ENCODE peak calls at places on chromosomes 1 and 21, in four cellular contexts. R, P, T and V are unnamed samples.

GRCh38 chr1:66166746-66167145 is 367.2 kb upstream of the SGIP1 start:
- DNase-seq in P (no peak), T (no peak), R (no peak), V (no peak)

GRCh38 chr1:116123837-116124533 is 12.8 kb downstream of the MAB21L3 start:
- DNase-seq in T (no peak), R (no peak), P (no peak), V (no peak)

GRCh38 chr21:37564341-37564923 is 197.9 kb downstream of the DYRK1A start:
- DNase-seq in P (peak; percentile 68), R (peak; percentile 58), T (no peak), V (peak; percentile 84)

GRCh38 chr1:2921970-2922686 is 99.1 kb upstream of the ACTRT2 start:
- DNase-seq in P (peak; percentile 10), T (peak; percentile 15), R (no peak), V (peak; percentile 41)

GRCh38 chr1:45409243-45409642 is 69.0 kb upstream of the MUTYH start:
- DNase-seq in T (no peak), P (no peak), R (no peak), V (no peak)

GRCh38 chr1:164718821-164719220 is 159.8 kb downstream of the PBX1 start:
- DNase-seq in T (no peak), P (no peak), R (no peak), V (no peak)

GRCh38 chr1:235998812-235999211 is 66.1 kb downstream of the NID1 start:
- DNase-seq in T (no peak), R (peak; percentile 36), P (no peak), V (no peak)

GRCh38 chr1:228274452-228275153 is 66.8 kb downstream of the OBSCN start:
- DNase-seq in T (no peak), R (no peak), P (no peak), V (no peak)

GRCh38 chr1:156693858-156694562 is 11.4 kb downstream of the CRABP2 start:
- DNase-seq in T (no peak), P (no peak), R (no peak), V (peak; percentile 69)

GRCh38 chr1:9755441-9755995 is 68.2 kb downstream of the CLSTN1 start:
- DNase-seq in R (no peak), T (no peak), P (no peak), V (no peak)

GRCh38 chr1:71494163-71494562 is 413.3 kb upstream of the ZRANB2 start:
- DNase-seq in R (no peak), T (no peak), P (no peak), V (no peak)

GRCh38 chr1:44811714-44812151 is 3.4 kb downstream of the BTBD19 start:
- DNase-seq in T (no peak), P (no peak), R (no peak), V (peak; percentile 20)

GRCh38 chr1:174077755-174078490 is 55.8 kb upstream of the RC3H1 start:
- DNase-seq in T (no peak), R (no peak), P (no peak), V (no peak)

GRCh38 chr1:196933531-196934189 is 9.9 kb upstream of the CFHR2 start:
- DNase-seq in R (no peak), P (no peak), T (no peak), V (no peak)

GRCh38 chr1:93613895-93614294 is 67.7 kb downstream of the BCAR3 start:
- DNase-seq in R (no peak), T (no peak), P (no peak), V (no peak)

GRCh38 chr1:76819976-76820375 is 47.3 kb upstream of the ST6GALNAC5 start:
- DNase-seq in P (no peak), T (no peak), R (no peak), V (no peak)

GRCh38 chr21:19123053-19123452 is 719.5 kb upstream of the TMPRSS15 start:
- DNase-seq in P (no peak), R (no peak), T (no peak), V (no peak)

GRCh38 chr21:42636931-42637601 is 16.4 kb upstream of the PDE9A start:
- DNase-seq in R (no peak), P (no peak), T (no peak), V (no peak)

GRCh38 chr1:25540750-25541350 is 2.6 kb upstream of the LDLRAP1 start:
- DNase-seq in P (no peak), R (no peak), T (no peak), V (no peak)

GRCh38 chr1:219808790-219809189 is 119.6 kb downstream of the SLC30A10 start:
- DNase-seq in T (no peak), R (no peak), P (no peak), V (no peak)

GRCh38 chr1:38456564-38456876 is 403.1 kb downstream of the RRAGC start:
- DNase-seq in T (no peak), P (no peak), R (no peak), V (no peak)

GRCh38 chr21:17488620-17489019 is 24.2 kb upstream of the CXADR start:
- DNase-seq in P (no peak), T (no peak), R (no peak), V (no peak)

GRCh38 chr1:23472351-23473036 is 11.5 kb downstream of the ASAP3 start:
- DNase-seq in P (no peak), R (no peak), T (no peak), V (no peak)

GRCh38 chr1:156026588-156026987 is 5.8 kb upstream of the SSR2 start:
- DNase-seq in P (no peak), R (no peak), T (no peak), V (no peak)

GRCh38 chr1:37485902-37486679 is 11.7 kb downstream of the ZC3H12A start:
- DNase-seq in P (no peak), T (no peak), R (peak; percentile 28), V (peak; percentile 27)

GRCh38 chr1:87330201-87330953 is 1.7 kb downstream of the LMO4 start:
- DNase-seq in R (peak; percentile 34), T (no peak), P (no peak), V (no peak)

GRCh38 chr1:37038079-37038702 is 3.9 kb upstream of the GRIK3 start:
- DNase-seq in T (peak; percentile 75), P (peak; percentile 7), R (no peak), V (peak; percentile 18)

GRCh38 chr21:38306833-38307232 is 50.0 kb downstream of the KCNJ15 start:
- DNase-seq in P (no peak), T (no peak), R (no peak), V (no peak)

GRCh38 chr1:21106238-21106637 is 70.5 kb downstream of the EIF4G3 start:
- DNase-seq in P (no peak), R (no peak), T (no peak), V (no peak)

GRCh38 chr1:15684042-15684461 is at the start of gene PLEKHM2:
- DNase-seq in P (peak; percentile 38), R (peak; percentile 90), T (peak; percentile 75), V (peak; percentile 30)

GRCh38 chr1:189180057-189180456 is 1297.6 kb downstream of the BRINP3 start:
- DNase-seq in T (no peak), P (no peak), R (no peak), V (no peak)

GRCh38 chr1:198186916-198187580 is 30.2 kb downstream of the NEK7 start:
- DNase-seq in R (no peak), P (no peak), T (no peak), V (no peak)

GRCh38 chr21:28769683-28770082 is 223.0 kb downstream of the LTN1 start:
- DNase-seq in P (no peak), R (no peak), T (no peak), V (no peak)

GRCh38 chr1:94572780-94573179 is 31.2 kb upstream of the F3 start:
- DNase-seq in P (no peak), T (no peak), R (no peak), V (no peak)

GRCh38 chr1:36912365-36912840 is 121.9 kb downstream of the GRIK3 start:
- DNase-seq in P (no peak), T (no peak), R (no peak), V (no peak)

GRCh38 chr1:25167269-25168192 is 64.8 kb downstream of the SYF2 start:
- DNase-seq in T (no peak), P (peak; percentile 8), R (no peak), V (peak; percentile 55)

GRCh38 chr1:194935864-194936263 is 1672.4 kb downstream of the KCNT2 start:
- DNase-seq in P (no peak), R (no peak), T (peak; percentile 8), V (no peak)

GRCh38 chr1:194931166-194931565 is 1677.1 kb downstream of the KCNT2 start:
- DNase-seq in P (no peak), R (no peak), T (no peak), V (no peak)

GRCh38 chr1:194929376-194929775 is 1678.9 kb downstream of the KCNT2 start:
- DNase-seq in P (no peak), R (no peak), T (no peak), V (no peak)

DNA sequence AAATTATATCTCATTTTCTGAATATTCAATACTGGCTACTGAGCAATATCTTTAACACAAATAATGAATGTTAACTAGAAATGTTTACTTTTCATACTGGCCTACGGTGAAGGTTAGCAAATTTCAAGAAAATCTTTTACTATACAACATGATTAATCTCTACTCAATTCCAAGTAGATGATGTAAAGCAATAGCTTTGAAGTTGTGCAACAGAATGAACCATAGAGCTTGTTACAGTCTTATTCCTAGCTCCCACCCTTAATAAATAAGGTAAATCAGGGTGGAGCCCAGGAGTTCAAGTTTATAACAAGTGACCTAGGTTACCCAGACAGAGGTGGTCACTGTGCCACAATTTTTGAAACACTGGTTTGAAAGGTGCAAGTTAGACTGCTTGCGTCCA is 1678.1 kb downstream of the KCNT2 start:
- DNase-seq in R (no peak), P (no peak), T (no peak), V (no peak)
- TF ChIP-seq CTCF in R (no peak), P (no peak), T (no peak), V (no peak)

DNA sequence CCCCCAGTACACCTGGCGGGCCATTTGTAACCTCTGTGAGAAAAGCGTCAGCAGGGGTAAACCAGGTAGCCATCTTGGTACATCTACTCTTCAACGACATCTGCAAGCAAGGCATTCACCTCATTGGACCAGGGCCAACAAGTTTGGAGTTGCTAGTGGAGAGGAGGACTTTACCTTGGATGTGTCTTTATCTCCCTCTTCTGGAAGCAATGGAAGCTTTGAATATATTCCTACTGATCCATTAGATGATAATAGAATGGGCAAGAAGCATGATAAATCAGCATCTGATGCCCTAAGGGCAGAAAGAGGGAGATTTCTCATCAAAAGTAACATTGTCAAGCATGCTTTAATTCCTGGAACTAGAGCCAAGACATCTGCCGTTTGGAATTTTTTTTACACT is 2.5 kb downstream of the ZBED6 start:
- DNase-seq in T (no peak), R (no peak), P (no peak), V (no peak)
- TF ChIP-seq CTCF in T (no peak), R (no peak), P (no peak), V (no peak)

GRCh38 chr21:44489962-44490361 is 34.7 kb downstream of the LRRC3 start:
- DNase-seq in R (no peak), T (no peak), P (no peak), V (no peak)
- TF ChIP-seq CTCF in R (no peak), T (peak; percentile 60), P (no peak), V (no peak)

DNA sequence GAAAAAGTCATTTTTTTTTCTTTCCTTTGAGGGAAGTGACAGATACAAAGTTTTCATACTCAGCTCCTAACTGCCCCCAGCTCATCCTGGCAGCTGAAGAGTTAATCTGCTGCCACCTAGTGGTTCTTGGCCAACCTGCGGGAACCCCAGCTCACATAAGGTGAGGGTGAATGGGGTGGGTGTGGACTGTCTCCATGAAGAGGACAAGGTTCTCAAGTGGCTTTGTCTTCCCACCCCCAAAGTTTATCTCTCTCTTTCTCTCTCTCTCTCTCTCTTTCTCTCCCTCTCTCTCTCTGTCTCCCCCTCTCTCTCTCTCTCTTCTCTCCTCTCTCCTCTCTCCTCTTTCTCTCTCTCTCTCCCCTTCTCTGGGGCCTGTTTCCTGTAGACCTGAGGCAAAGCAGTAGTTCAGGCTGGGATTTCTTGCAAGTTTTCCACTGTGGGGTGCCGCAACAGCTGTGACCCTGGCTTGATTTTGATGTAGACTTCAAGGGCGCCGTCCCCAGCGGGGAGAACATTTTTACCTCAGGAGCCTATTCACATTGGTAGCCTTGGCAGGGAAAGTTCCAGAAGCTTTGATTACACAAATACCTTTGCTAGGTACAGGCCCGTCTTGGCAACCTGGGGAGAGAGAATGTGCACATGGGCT is 136.1 kb downstream of the TM2D1 start:
- DNase-seq in T (peak; percentile 62), P (peak; percentile 43), R (peak; percentile 73), V (peak; percentile 79)
- TF ChIP-seq CTCF in T (peak; percentile 93), P (peak; percentile 71), R (peak; percentile 87), V (peak; percentile 73)